ENCODE peak calls at places on chromosomes 3 and 15, in seven cellular contexts. J is hepatocyte, D is neural progenitor cell, I is PC-3, L is GM23248, H is HCT116, Q is GM23338. E is an unnamed sample. For H3K36me3, the result is how much of the 10 kb centered on the place peaks cover.

GRCh38 chr3:190706582-190706981 is 155.9 kb downstream of the GMNC start:
- DNase-seq in J (no peak), D (no peak), I (no peak), L (no peak), H (no peak), Q (no peak), E (no peak)

GRCh38 chr3:168671091-168671490 is 575.4 kb upstream of the GOLIM4 start:
- DNase-seq in J (no peak), D (no peak), I (peak), L (no peak), H (no peak), Q (no peak), E (no peak)

GRCh38 chr3:48232734-48233133 is 8.2 kb upstream of the ZNF589 start:
- DNase-seq in J (peak), D (peak), I (peak), L (peak), H (peak), Q (peak), E (peak)

GRCh38 chr3:23810342-23811116 is 4.8 kb downstream of the UBE2E1 start:
- DNase-seq in J (peak), D (peak), I (peak), L (peak), H (no peak), Q (peak), E (peak)

GRCh38 chr3:38029400-38030125 is at the start of gene PLCD1:
- DNase-seq in J (peak), D (peak), I (no peak), L (peak), H (no peak), Q (peak), E (no peak)

GRCh38 chr3:118587847-118588246 is 446.8 kb downstream of the IGSF11 start:
- DNase-seq in J (no peak), D (no peak), I (peak), L (no peak), H (no peak), Q (no peak), E (no peak)

GRCh38 chr3:80997622-80998021 is 763.8 kb downstream of the GBE1 start:
- DNase-seq in J (no peak), D (no peak), I (no peak), L (no peak), H (no peak), Q (no peak), E (no peak)

GRCh38 chr3:189529468-189529867 is 101.7 kb upstream of the TP63 start:
- DNase-seq in J (no peak), D (no peak), I (no peak), L (no peak), H (no peak), Q (no peak), E (no peak)

GRCh38 chr15:29820802-29821160 is 1.5 kb downstream of the TJP1 start:
- DNase-seq in J (no peak), D (no peak), I (peak), L (peak), H (no peak), Q (no peak), E (no peak)

GRCh38 chr3:120568624-120569023 is 27.5 kb upstream of the NDUFB4 start:
- DNase-seq in J (no peak), D (no peak), I (no peak), L (peak), H (no peak), Q (no peak), E (no peak)

GRCh38 chr15:60315878-60316277 is 81.9 kb downstream of the ANXA2 start:
- DNase-seq in J (no peak), D (no peak), I (no peak), L (no peak), H (no peak), Q (no peak), E (no peak)

GRCh38 chr15:92709064-92709463 is 53.5 kb upstream of the FAM174B start:
- DNase-seq in J (no peak), D (no peak), I (peak), L (peak), H (no peak), Q (no peak), E (no peak)

GRCh38 chr3:177473184-177473583 is 275.9 kb upstream of the TBL1XR1 start:
- DNase-seq in J (no peak), D (no peak), I (no peak), L (no peak), H (no peak), Q (no peak), E (no peak)

DNA sequence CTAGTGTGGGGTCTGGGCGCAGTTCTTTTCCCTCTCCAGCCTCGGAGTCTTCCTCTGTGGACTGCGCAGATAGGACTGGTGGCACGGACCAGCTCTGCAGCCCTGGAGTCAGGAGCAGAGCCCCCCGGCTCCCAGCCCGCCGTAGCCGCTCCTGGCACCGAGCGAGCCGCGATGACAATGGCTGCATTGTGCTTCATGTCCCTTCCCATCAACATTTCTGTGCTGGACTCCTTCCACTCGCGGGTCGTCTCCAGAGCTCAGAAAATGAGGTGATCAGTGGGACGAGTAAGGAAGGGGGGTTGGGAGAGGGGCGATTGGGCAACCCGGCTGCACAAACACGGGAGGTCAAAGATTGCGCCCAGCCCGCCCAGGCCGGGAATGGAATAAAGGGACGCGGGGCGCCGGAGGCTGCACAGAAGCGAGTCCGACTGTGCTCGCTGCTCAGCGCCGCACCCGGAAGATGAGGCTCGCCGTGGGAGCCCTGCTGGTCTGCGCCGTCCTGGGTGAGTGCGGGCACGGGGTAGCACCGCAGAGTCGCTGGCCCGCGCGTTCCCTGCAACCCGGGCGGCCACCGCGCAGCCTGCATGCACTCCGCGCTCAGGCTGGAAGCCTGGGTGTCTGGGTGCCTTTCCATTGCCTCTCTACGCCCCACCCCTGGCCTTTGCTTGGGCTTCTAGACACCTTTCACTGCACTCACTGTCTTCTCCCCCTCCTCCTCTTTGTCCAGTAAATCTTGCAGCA is at the start of gene TF:
- DNase-seq in J (no peak), D (no peak), I (no peak), L (peak), H (no peak), Q (peak), E (no peak)
- TF ChIP-seq EZH2 in J (no peak), D (no peak), I (no peak), L (no peak), H (no peak), Q (no peak), E (no peak)

DNA sequence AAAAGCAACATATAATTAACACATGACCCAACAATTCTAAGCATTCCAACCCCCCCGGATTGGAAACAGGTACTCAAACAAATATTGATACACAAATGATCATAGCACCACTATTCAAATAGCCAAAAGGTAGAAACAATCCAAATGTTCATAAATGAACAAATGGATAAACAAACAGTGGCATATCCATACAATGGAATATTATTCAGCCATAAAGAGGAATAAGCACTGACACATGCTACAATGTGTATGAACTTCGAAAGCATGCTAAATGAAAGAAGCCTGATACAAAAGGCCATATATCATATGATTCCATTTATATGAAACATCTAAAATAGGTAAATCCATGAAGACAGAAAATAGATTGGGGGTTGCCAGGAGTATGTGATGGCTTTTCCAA is 62.8 kb downstream of the XRN1 start:
- DNase-seq in J (no peak), D (no peak), I (no peak), L (no peak), H (no peak), Q (no peak), E (no peak)
- H3K36me3 ChIP-seq in J (under half), D (under half), I (under half), L (under half), H (under half), Q (under half), E (under half)

GRCh38 chr15:39919396-39919739 is 698 bp downstream of the GPR176 start:
- DNase-seq in J (no peak), D (peak), I (no peak), L (no peak), H (no peak), Q (peak), E (no peak)
- TF ChIP-seq EZH2phosphoT487 in J (no peak), D (no peak), I (no peak), L (no peak), H (no peak), Q (no peak), E (no peak)

GRCh38 chr15:44199393-44199792 is 4.3 kb upstream of the FRMD5 start:
- DNase-seq in J (peak), D (no peak), I (peak), L (no peak), H (no peak), Q (no peak), E (no peak)

GRCh38 chr15:44193651-44194396 is 1.2 kb downstream of the FRMD5 start:
- DNase-seq in J (peak), D (peak), I (peak), L (peak), H (no peak), Q (peak), E (peak)

GRCh38 chr15:44188810-44189209 is 6.3 kb downstream of the FRMD5 start:
- DNase-seq in J (no peak), D (no peak), I (no peak), L (no peak), H (no peak), Q (no peak), E (no peak)

GRCh38 chr15:44195151-44195740 is at the start of gene FRMD5:
- DNase-seq in J (peak), D (peak), I (peak), L (peak), H (peak), Q (peak), E (peak)

GRCh38 chr15:44194397-44195150 is 497 bp downstream of the FRMD5 start:
- DNase-seq in J (peak), D (no peak), I (peak), L (peak), H (no peak), Q (no peak), E (peak)
- TF ChIP-seq EZH2 in J (no peak), D (no peak), I (no peak), L (no peak), H (no peak), Q (no peak), E (no peak)

GRCh38 chr15:83144771-83145170 is 37.3 kb downstream of the TM6SF1 start:
- DNase-seq in J (no peak), D (no peak), I (no peak), L (no peak), H (no peak), Q (peak), E (no peak)
- H3K36me3 ChIP-seq in J (under half), D (under half), I (under half), L (under half), H (under half), Q (under half), E (under half)

DNA sequence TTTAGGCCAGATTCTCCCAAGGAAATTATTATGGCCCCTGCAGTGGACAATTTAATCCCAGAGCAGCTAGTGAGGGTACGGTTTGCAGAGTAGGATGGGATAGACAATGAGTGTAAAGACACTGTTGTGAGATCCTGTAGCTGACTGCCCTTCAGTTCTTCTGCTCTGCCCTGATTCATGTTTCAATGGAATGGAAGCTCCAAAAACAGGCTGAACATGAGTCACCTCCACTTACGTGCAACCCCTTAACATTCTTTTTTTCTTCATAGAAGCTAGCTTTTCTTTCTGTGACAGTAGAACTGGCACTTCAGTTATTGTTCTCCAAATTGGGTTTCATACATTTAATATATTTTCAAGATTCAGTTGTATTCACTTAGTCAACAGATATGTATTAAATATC is 32.1 kb downstream of the CLDN18 start:
- DNase-seq in J (no peak), D (no peak), I (peak), L (peak), H (no peak), Q (no peak), E (no peak)
- TF ChIP-seq EZH2phosphoT487 in J (no peak), D (no peak), I (no peak), L (no peak), H (no peak), Q (no peak), E (no peak)

E was measured in MM.1S.